ENCODE peak calls at places on chromosomes 13 and 19, in nine cellular contexts. One of them, this sample, is unnamed.

GRCh38 chr13:19910336-19911072 is 47.1 kb upstream of the ZMYM5 start:
- DNase-seq in tibial nerve: no peak
- DNase-seq in breast epithelium: no peak
- DNase-seq in A549: peak; percentile 45
- DNase-seq in esophagus squamous epithelium: no peak
- DNase-seq in Peyer's patch: no peak
- DNase-seq in right lobe of liver: no peak
- DNase-seq in body of pancreas: no peak
- DNase-seq in heart left ventricle: no peak
- DNase-seq in this sample: no peak

GRCh38 chr19:18649371-18650047 is 12.7 kb downstream of the KLHL26 start:
- DNase-seq in tibial nerve: peak; percentile 69
- DNase-seq in Peyer's patch: peak; percentile 69
- DNase-seq in heart left ventricle: peak; percentile 86
- DNase-seq in breast epithelium: no peak
- DNase-seq in esophagus squamous epithelium: no peak
- DNase-seq in body of pancreas: peak; percentile 49
- DNase-seq in A549: no peak
- DNase-seq in right lobe of liver: no peak
- DNase-seq in this sample: peak; percentile 92

GRCh38 chr19:39199025-39199424 is 2.3 kb downstream of the NCCRP1 start:
- DNase-seq in breast epithelium: no peak
- DNase-seq in A549: no peak
- DNase-seq in tibial nerve: no peak
- DNase-seq in esophagus squamous epithelium: no peak
- DNase-seq in heart left ventricle: no peak
- DNase-seq in right lobe of liver: no peak
- DNase-seq in Peyer's patch: no peak
- DNase-seq in body of pancreas: peak; percentile 96
- DNase-seq in this sample: no peak

GRCh38 chr19:22523940-22524339 is 101.8 kb upstream of the ZNF98 start:
- DNase-seq in A549: no peak
- DNase-seq in breast epithelium: no peak
- DNase-seq in body of pancreas: no peak
- DNase-seq in heart left ventricle: no peak
- DNase-seq in right lobe of liver: no peak
- DNase-seq in tibial nerve: no peak
- DNase-seq in Peyer's patch: no peak
- DNase-seq in esophagus squamous epithelium: no peak
- DNase-seq in this sample: no peak

GRCh38 chr19:49938662-49939061 is 9.4 kb upstream of the NUP62 start:
- DNase-seq in right lobe of liver: no peak
- DNase-seq in tibial nerve: no peak
- DNase-seq in Peyer's patch: no peak
- DNase-seq in body of pancreas: no peak
- DNase-seq in breast epithelium: no peak
- DNase-seq in esophagus squamous epithelium: no peak
- DNase-seq in A549: no peak
- DNase-seq in heart left ventricle: no peak
- DNase-seq in this sample: no peak

GRCh38 chr19:18274303-18274775 is at the start of gene IQCN:
- DNase-seq in heart left ventricle: no peak
- DNase-seq in right lobe of liver: peak; percentile 90
- DNase-seq in body of pancreas: peak; percentile 34
- DNase-seq in Peyer's patch: peak; percentile 86
- DNase-seq in A549: peak; percentile 64
- DNase-seq in esophagus squamous epithelium: no peak
- DNase-seq in breast epithelium: peak; percentile 61
- DNase-seq in tibial nerve: no peak
- DNase-seq in this sample: no peak

GRCh38 chr13:61685683-61686013 is 270.0 kb upstream of the PCDH20 start:
- DNase-seq in A549: peak; percentile 24
- DNase-seq in tibial nerve: no peak
- DNase-seq in heart left ventricle: no peak
- DNase-seq in right lobe of liver: no peak
- DNase-seq in body of pancreas: no peak
- DNase-seq in Peyer's patch: no peak
- DNase-seq in breast epithelium: no peak
- DNase-seq in esophagus squamous epithelium: no peak
- DNase-seq in this sample: no peak

GRCh38 chr19:58559275-58560006 is 1.0 kb upstream of the UBE2M start:
- DNase-seq in right lobe of liver: peak; percentile 95
- DNase-seq in Peyer's patch: peak; percentile 93
- DNase-seq in breast epithelium: peak; percentile 87
- DNase-seq in heart left ventricle: peak; percentile 93
- DNase-seq in A549: peak; percentile 97
- DNase-seq in body of pancreas: peak; percentile 94
- DNase-seq in tibial nerve: peak; percentile 86
- DNase-seq in esophagus squamous epithelium: no peak
- DNase-seq in this sample: peak; percentile 94

GRCh38 chr19:46984077-46985010 is 35.3 kb upstream of the NPAS1 start:
- DNase-seq in esophagus squamous epithelium: no peak
- DNase-seq in right lobe of liver: peak; percentile 89
- DNase-seq in body of pancreas: peak; percentile 74
- DNase-seq in breast epithelium: no peak
- DNase-seq in tibial nerve: peak; percentile 43
- DNase-seq in A549: peak; percentile 81
- DNase-seq in Peyer's patch: no peak
- DNase-seq in heart left ventricle: no peak
- DNase-seq in this sample: no peak

GRCh38 chr13:24650157-24650556 is 30.1 kb upstream of the ATP12A start:
- DNase-seq in heart left ventricle: no peak
- DNase-seq in body of pancreas: no peak
- DNase-seq in Peyer's patch: no peak
- DNase-seq in right lobe of liver: no peak
- DNase-seq in breast epithelium: no peak
- DNase-seq in esophagus squamous epithelium: no peak
- DNase-seq in A549: no peak
- DNase-seq in tibial nerve: no peak
- DNase-seq in this sample: no peak

GRCh38 chr19:48596679-48597465 is 9.7 kb upstream of the SPACA4 start:
- DNase-seq in Peyer's patch: no peak
- DNase-seq in right lobe of liver: no peak
- DNase-seq in breast epithelium: no peak
- DNase-seq in esophagus squamous epithelium: no peak
- DNase-seq in body of pancreas: no peak
- DNase-seq in tibial nerve: no peak
- DNase-seq in heart left ventricle: no peak
- DNase-seq in A549: no peak
- DNase-seq in this sample: no peak

GRCh38 chr19:18093439-18094161 is 4.0 kb upstream of the MAST3 start:
- DNase-seq in esophagus squamous epithelium: no peak
- DNase-seq in right lobe of liver: no peak
- DNase-seq in A549: peak; percentile 68
- DNase-seq in heart left ventricle: no peak
- DNase-seq in body of pancreas: no peak
- DNase-seq in tibial nerve: no peak
- DNase-seq in Peyer's patch: no peak
- DNase-seq in breast epithelium: no peak
- DNase-seq in this sample: no peak

GRCh38 chr13:19633340-19634128 is at the start of gene MPHOSPH8:
- DNase-seq in heart left ventricle: peak; percentile 95
- DNase-seq in esophagus squamous epithelium: peak; percentile 68
- DNase-seq in tibial nerve: peak; percentile 95
- DNase-seq in right lobe of liver: peak; percentile 96
- DNase-seq in A549: peak; percentile 95
- DNase-seq in body of pancreas: peak; percentile 96
- DNase-seq in breast epithelium: peak; percentile 92
- DNase-seq in Peyer's patch: peak; percentile 98
- DNase-seq in this sample: peak; percentile 97

GRCh38 chr13:105340061-105340606 is 1195.3 kb downstream of the EFNB2 start:
- DNase-seq in esophagus squamous epithelium: no peak
- DNase-seq in tibial nerve: no peak
- DNase-seq in heart left ventricle: no peak
- DNase-seq in Peyer's patch: no peak
- DNase-seq in body of pancreas: no peak
- DNase-seq in right lobe of liver: no peak
- DNase-seq in A549: no peak
- DNase-seq in breast epithelium: no peak
- DNase-seq in this sample: no peak

GRCh38 chr19:13085673-13086072 is 17.0 kb downstream of the LYL1 start:
- DNase-seq in body of pancreas: no peak
- DNase-seq in esophagus squamous epithelium: no peak
- DNase-seq in Peyer's patch: no peak
- DNase-seq in tibial nerve: no peak
- DNase-seq in heart left ventricle: no peak
- DNase-seq in breast epithelium: no peak
- DNase-seq in A549: no peak
- DNase-seq in right lobe of liver: no peak
- DNase-seq in this sample: no peak

GRCh38 chr13:62702502-62702901 is 1286.9 kb upstream of the PCDH20 start:
- DNase-seq in tibial nerve: no peak
- DNase-seq in esophagus squamous epithelium: no peak
- DNase-seq in right lobe of liver: no peak
- DNase-seq in A549: no peak
- DNase-seq in breast epithelium: no peak
- DNase-seq in heart left ventricle: no peak
- DNase-seq in Peyer's patch: no peak
- DNase-seq in body of pancreas: no peak
- DNase-seq in this sample: no peak

GRCh38 chr13:76820759-76821158 is 65.4 kb downstream of the KCTD12 start:
- DNase-seq in Peyer's patch: no peak
- DNase-seq in right lobe of liver: no peak
- DNase-seq in breast epithelium: peak; percentile 32
- DNase-seq in heart left ventricle: no peak
- DNase-seq in body of pancreas: peak; percentile 55
- DNase-seq in tibial nerve: peak; percentile 75
- DNase-seq in esophagus squamous epithelium: no peak
- DNase-seq in A549: no peak
- DNase-seq in this sample: peak; percentile 77

GRCh38 chr13:47220453-47221150 is 323.7 kb upstream of the HTR2A start:
- DNase-seq in esophagus squamous epithelium: no peak
- DNase-seq in heart left ventricle: no peak
- DNase-seq in tibial nerve: no peak
- DNase-seq in A549: no peak
- DNase-seq in Peyer's patch: no peak
- DNase-seq in body of pancreas: no peak
- DNase-seq in right lobe of liver: no peak
- DNase-seq in breast epithelium: no peak
- DNase-seq in this sample: no peak

GRCh38 chr19:8577247-8577646 is at the start of gene MYO1F:
- DNase-seq in esophagus squamous epithelium: no peak
- DNase-seq in A549: no peak
- DNase-seq in Peyer's patch: peak; percentile 84
- DNase-seq in tibial nerve: peak; percentile 43
- DNase-seq in body of pancreas: peak; percentile 62
- DNase-seq in breast epithelium: no peak
- DNase-seq in right lobe of liver: peak; percentile 84
- DNase-seq in heart left ventricle: peak; percentile 84
- DNase-seq in this sample: peak; percentile 73

GRCh38 chr19:9917322-9917721 is 19.0 kb downstream of the OLFM2 start:
- DNase-seq in heart left ventricle: no peak
- DNase-seq in esophagus squamous epithelium: no peak
- DNase-seq in body of pancreas: peak; percentile 62
- DNase-seq in Peyer's patch: no peak
- DNase-seq in breast epithelium: no peak
- DNase-seq in right lobe of liver: no peak
- DNase-seq in tibial nerve: no peak
- DNase-seq in A549: peak; percentile 61
- DNase-seq in this sample: no peak

GRCh38 chr19:2268480-2268830 is 12.2 kb upstream of the JSRP1 start:
- DNase-seq in A549: no peak
- DNase-seq in esophagus squamous epithelium: no peak
- DNase-seq in right lobe of liver: no peak
- DNase-seq in body of pancreas: no peak
- DNase-seq in breast epithelium: no peak
- DNase-seq in Peyer's patch: no peak
- DNase-seq in heart left ventricle: no peak
- DNase-seq in tibial nerve: no peak
- DNase-seq in this sample: no peak
- H3K4me3 ChIP-seq in A549: peak overlapping the region; percentile 100
- H3K4me3 ChIP-seq in esophagus squamous epithelium: peak overlapping the region; percentile 91
- H3K4me3 ChIP-seq in right lobe of liver: peak overlapping the region; percentile 96
- H3K4me3 ChIP-seq in body of pancreas: no peak overlapping the region
- H3K4me3 ChIP-seq in breast epithelium: peak overlapping the region; percentile 76
- H3K4me3 ChIP-seq in Peyer's patch: no peak overlapping the region
- H3K4me3 ChIP-seq in heart left ventricle: peak overlapping the region; percentile 87
- H3K4me3 ChIP-seq in tibial nerve: no peak overlapping the region
- H3K4me3 ChIP-seq in this sample: peak overlapping the region; percentile 99

GRCh38 chr19:3466630-3467029 is 13.7 kb downstream of the SMIM24 start:
- DNase-seq in esophagus squamous epithelium: no peak
- DNase-seq in right lobe of liver: no peak
- DNase-seq in heart left ventricle: no peak
- DNase-seq in Peyer's patch: no peak
- DNase-seq in breast epithelium: peak; percentile 88
- DNase-seq in tibial nerve: no peak
- DNase-seq in body of pancreas: no peak
- DNase-seq in A549: no peak
- DNase-seq in this sample: no peak
- H3K4me1 ChIP-seq in esophagus squamous epithelium: peaks cover 9% of the 10 kb centered on the region
- H3K4me1 ChIP-seq in right lobe of liver: no peaks in the 10 kb centered on the region
- H3K4me1 ChIP-seq in heart left ventricle: peaks cover 5% of the 10 kb centered on the region
- H3K4me1 ChIP-seq in Peyer's patch: no peaks in the 10 kb centered on the region
- H3K4me1 ChIP-seq in breast epithelium: no peaks in the 10 kb centered on the region
- H3K4me1 ChIP-seq in tibial nerve: no peaks in the 10 kb centered on the region
- H3K4me1 ChIP-seq in body of pancreas: peaks cover under 1% of the 10 kb centered on the region
- H3K4me1 ChIP-seq in A549: peaks cover 17% of the 10 kb centered on the region
- H3K4me1 ChIP-seq in this sample: peaks cover 26% of the 10 kb centered on the region

GRCh38 chr19:35716985-35717664 is 678 bp upstream of the KMT2B start:
- DNase-seq in right lobe of liver: peak; percentile 98
- DNase-seq in A549: peak; percentile 95
- DNase-seq in heart left ventricle: peak; percentile 98
- DNase-seq in tibial nerve: peak; percentile 89
- DNase-seq in body of pancreas: peak; percentile 98
- DNase-seq in esophagus squamous epithelium: peak; percentile 82
- DNase-seq in breast epithelium: peak; percentile 96
- DNase-seq in Peyer's patch: peak; percentile 98
- DNase-seq in this sample: peak; percentile 96
- TF ChIP-seq POLR2A in right lobe of liver: no peak
- TF ChIP-seq POLR2A in A549: peak; percentile 74
- TF ChIP-seq POLR2A in heart left ventricle: peak; percentile 45
- TF ChIP-seq POLR2A in tibial nerve: no peak
- TF ChIP-seq POLR2A in body of pancreas: peak; percentile 23
- TF ChIP-seq POLR2A in esophagus squamous epithelium: no peak
- TF ChIP-seq POLR2A in breast epithelium: no peak
- TF ChIP-seq POLR2A in Peyer's patch: peak; percentile 50
- TF ChIP-seq POLR2A in this sample: peak; percentile 6

DNA sequence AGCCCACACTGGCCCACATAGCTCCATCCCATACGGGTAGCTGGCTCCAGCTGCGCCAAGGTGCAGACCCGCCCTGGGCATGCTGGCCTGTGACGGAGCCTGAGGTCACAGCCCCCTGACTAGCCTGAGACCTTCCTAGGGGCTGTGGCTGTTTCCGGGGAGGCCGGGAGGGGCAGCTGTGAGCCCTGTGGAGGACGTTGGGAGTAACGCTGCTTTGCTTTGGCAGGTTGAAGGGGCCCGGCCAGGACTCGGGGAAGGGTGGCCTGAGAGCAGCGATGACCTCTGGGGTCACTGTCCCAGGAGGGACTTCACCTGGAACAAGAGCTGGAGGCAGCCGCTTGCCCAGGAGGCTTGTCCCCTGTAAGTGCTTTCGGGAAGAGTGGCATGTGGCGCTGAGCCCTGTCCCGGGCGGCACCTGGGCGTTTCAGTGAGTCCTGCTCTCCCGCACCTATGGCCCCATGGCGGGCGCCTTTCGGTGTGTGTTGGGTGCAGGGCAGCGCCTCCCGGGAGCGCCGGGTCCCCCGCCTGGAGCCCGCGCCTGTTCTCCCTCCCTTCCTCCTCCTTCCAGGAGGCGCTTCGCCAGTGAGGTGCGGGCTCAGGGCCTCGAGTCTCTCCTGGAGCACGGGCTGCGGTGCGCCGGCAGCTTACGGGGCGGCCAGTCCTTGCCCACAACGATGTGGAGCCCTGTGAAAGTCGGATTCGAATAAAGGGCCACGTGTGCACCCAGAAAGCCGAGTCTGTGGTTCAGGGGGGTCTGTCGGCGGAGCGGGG is 1.1 kb upstream of the FAM174C start:
- DNase-seq in Peyer's patch: no peak
- DNase-seq in breast epithelium: no peak
- DNase-seq in tibial nerve: no peak
- DNase-seq in heart left ventricle: no peak
- DNase-seq in A549: no peak
- DNase-seq in esophagus squamous epithelium: no peak
- DNase-seq in right lobe of liver: no peak
- DNase-seq in body of pancreas: peak; percentile 38
- DNase-seq in this sample: no peak
- H3K4me3 ChIP-seq in Peyer's patch: peak overlapping the region; percentile 85
- H3K4me3 ChIP-seq in breast epithelium: peak overlapping the region; percentile 79
- H3K4me3 ChIP-seq in tibial nerve: no peak overlapping the region
- H3K4me3 ChIP-seq in heart left ventricle: peak overlapping the region; percentile 58
- H3K4me3 ChIP-seq in A549: peak overlapping the region; percentile 80
- H3K4me3 ChIP-seq in esophagus squamous epithelium: no peak overlapping the region
- H3K4me3 ChIP-seq in right lobe of liver: peak overlapping the region; percentile 72
- H3K4me3 ChIP-seq in body of pancreas: no peak overlapping the region
- H3K4me3 ChIP-seq in this sample: peak overlapping the region; percentile 57